ENCODE peak calls at places on chromosomes 13 and 19, in five cellular contexts. X is H1, U is fibroblast of lung, D is endothelial cell of umbilical vein, Z is H9. P is an unnamed sample.

GRCh38 chr19:51688665-51689571 is 4.2 kb upstream of the SPACA6 start:
- DNase-seq in X (no peak), U (peak; percentile 96), D (peak; percentile 92), Z (peak; percentile 87), P (no peak)

GRCh38 chr13:53238241-53238640 is 209.6 kb downstream of the OLFM4 start:
- DNase-seq in X (no peak), U (no peak), D (no peak), Z (peak; percentile 36), P (no peak)

GRCh38 chr13:112434032-112434431 is 57.9 kb downstream of the SPACA7 start:
- DNase-seq in X (no peak), U (no peak), D (no peak), Z (no peak), P (no peak)

GRCh38 chr19:5036733-5037681 is 68.1 kb downstream of the KDM4B start:
- DNase-seq in X (no peak), U (peak; percentile 47), D (peak; percentile 74), Z (no peak), P (no peak)

GRCh38 chr19:30229524-30230174 is 142.5 kb upstream of the ZNF536 start:
- DNase-seq in X (no peak), U (no peak), D (no peak), Z (no peak), P (no peak)

GRCh38 chr19:42480335-42481095 is 37.8 kb upstream of the CXCL17 start:
- DNase-seq in X (no peak), U (peak; percentile 18), D (no peak), Z (no peak), P (no peak)

GRCh38 chr13:110412132-110412912 is 105.2 kb downstream of the COL4A2 start:
- DNase-seq in X (peak; percentile 47), U (peak; percentile 100), D (peak; percentile 93), Z (peak; percentile 82), P (peak; percentile 69)

GRCh38 chr13:106523566-106523965 is 11.9 kb downstream of the EFNB2 start:
- DNase-seq in X (no peak), U (peak; percentile 58), D (peak; percentile 45), Z (no peak), P (no peak)

GRCh38 chr19:11539495-11540365 is 1.1 kb downstream of the CNN1 start:
- DNase-seq in X (no peak), U (peak; percentile 22), D (no peak), Z (no peak), P (no peak)
- H3K4me1 ChIP-seq in X (peaks cover 20% of the 10 kb centered on the region), U (peaks cover 16% of the 10 kb centered on the region), D (peaks cover 5% of the 10 kb centered on the region), Z (peaks cover 4% of the 10 kb centered on the region), P (peaks cover 3% of the 10 kb centered on the region)

GRCh38 chr19:18607222-18608101 is 863 bp upstream of the CRLF1 start:
- DNase-seq in X (no peak), U (no peak), D (no peak), Z (no peak), P (no peak)

GRCh38 chr19:18608102-18608804 is 1.7 kb upstream of the CRLF1 start:
- DNase-seq in X (no peak), U (no peak), D (no peak), Z (no peak), P (no peak)

GRCh38 chr19:18605546-18606280 is 886 bp downstream of the CRLF1 start:
- DNase-seq in X (no peak), U (no peak), D (no peak), Z (no peak), P (no peak)

GRCh38 chr19:18605196-18605545 is 1.4 kb downstream of the CRLF1 start:
- DNase-seq in X (no peak), U (no peak), D (no peak), Z (no peak), P (no peak)

GRCh38 chr19:18606281-18607221 is at the start of gene CRLF1:
- DNase-seq in X (no peak), U (no peak), D (no peak), Z (no peak), P (no peak)
- H3K9ac ChIP-seq in X (no peak within 1 kb of the TSS), U (no peak within 1 kb of the TSS), D (no peak within 1 kb of the TSS), Z (no peak within 1 kb of the TSS), P (no peak within 1 kb of the TSS)

GRCh38 chr13:114023716-114024602 is 50.1 kb upstream of the C13orf46 start:
- DNase-seq in X (no peak), U (no peak), D (no peak), Z (no peak), P (no peak)
- H4K20me1 ChIP-seq in X (peaks cover 6% of the 10 kb centered on the region), U (no peaks in the 10 kb centered on the region), D (no peaks in the 10 kb centered on the region), Z (no peaks in the 10 kb centered on the region), P (no peaks in the 10 kb centered on the region)

DNA sequence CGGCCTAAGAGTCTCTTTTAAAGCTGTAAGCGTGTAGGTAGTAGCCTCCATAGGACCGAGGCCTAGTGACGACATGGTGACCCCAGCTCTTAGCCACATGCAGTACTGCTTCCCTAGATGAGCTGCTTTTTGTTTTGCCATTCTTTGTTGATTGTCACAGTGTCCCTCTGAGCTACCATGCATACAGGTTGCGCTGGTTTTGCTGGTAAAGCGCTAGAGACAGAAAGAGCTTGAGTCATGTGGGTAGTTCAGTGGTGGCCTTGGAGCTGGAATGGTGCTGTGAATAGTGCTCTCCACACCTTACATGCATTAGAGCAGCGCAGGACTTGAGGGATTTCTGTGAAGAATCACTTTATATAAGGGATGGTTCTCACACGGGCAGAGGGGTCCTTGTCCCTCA is 5.1 kb downstream of the HNRNPM start:
- DNase-seq in X (no peak), U (no peak), D (no peak), Z (peak; percentile 41), P (no peak)
- H3K4me1 ChIP-seq in X (peaks cover 37% of the 10 kb centered on the region), U (peaks cover 10% of the 10 kb centered on the region), D (peaks cover 42% of the 10 kb centered on the region), Z (peaks cover 10% of the 10 kb centered on the region), P (peaks cover 31% of the 10 kb centered on the region)

GRCh38 chr19:47511681-47512080 is 3.2 kb downstream of the NAPA start:
- DNase-seq in X (no peak), U (no peak), D (no peak), Z (no peak), P (no peak)
- H3K9ac ChIP-seq in X (no peak overlapping the region), U (peak overlapping the region; percentile 39), D (no peak overlapping the region), Z (no peak overlapping the region), P (peak overlapping the region; percentile 99)

GRCh38 chr13:45472171-45472705 is 7.5 kb downstream of the COG3 start:
- DNase-seq in X (no peak), U (peak; percentile 50), D (no peak), Z (no peak), P (no peak)

GRCh38 chr13:45479661-45480060 is 14.9 kb downstream of the COG3 start:
- DNase-seq in X (no peak), U (no peak), D (no peak), Z (no peak), P (no peak)

GRCh38 chr13:45473627-45474026 is 8.9 kb downstream of the COG3 start:
- DNase-seq in X (no peak), U (no peak), D (no peak), Z (peak; percentile 37), P (no peak)

GRCh38 chr13:45474584-45475454 is 10.1 kb downstream of the COG3 start:
- DNase-seq in X (no peak), U (no peak), D (no peak), Z (no peak), P (no peak)
- H4K20me1 ChIP-seq in X (peaks cover 6% of the 10 kb centered on the region), U (no peaks in the 10 kb centered on the region), D (peaks cover 3% of the 10 kb centered on the region), Z (no peaks in the 10 kb centered on the region), P (peaks cover 6% of the 10 kb centered on the region)

DNA sequence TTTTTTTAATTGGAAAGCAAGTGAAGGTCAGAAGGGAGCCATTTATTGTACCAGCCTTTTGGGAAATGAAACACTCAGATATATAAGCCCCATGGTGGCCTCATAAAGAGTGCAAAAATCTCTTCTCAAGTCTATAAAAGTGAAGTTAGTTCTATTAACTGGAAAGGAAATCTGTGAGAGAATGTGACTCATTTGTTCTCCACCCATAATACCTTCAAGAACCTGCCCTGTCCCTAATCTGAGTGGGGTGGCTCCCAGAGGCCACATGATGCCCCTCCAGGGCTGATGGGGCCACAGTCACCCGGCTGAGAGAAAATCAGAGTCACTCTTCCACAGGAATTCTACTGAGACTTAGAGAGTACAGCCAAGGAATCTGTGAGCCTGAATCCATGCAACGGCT is 65.8 kb upstream of the SERP2 start:
- DNase-seq in X (no peak), U (no peak), D (no peak), Z (no peak), P (no peak)
- H3K4me1 ChIP-seq in X (peaks cover 10% of the 10 kb centered on the region), U (peaks cover 29% of the 10 kb centered on the region), D (peaks cover 29% of the 10 kb centered on the region), Z (peaks cover 6% of the 10 kb centered on the region), P (peaks cover 66% of the 10 kb centered on the region)

DNA sequence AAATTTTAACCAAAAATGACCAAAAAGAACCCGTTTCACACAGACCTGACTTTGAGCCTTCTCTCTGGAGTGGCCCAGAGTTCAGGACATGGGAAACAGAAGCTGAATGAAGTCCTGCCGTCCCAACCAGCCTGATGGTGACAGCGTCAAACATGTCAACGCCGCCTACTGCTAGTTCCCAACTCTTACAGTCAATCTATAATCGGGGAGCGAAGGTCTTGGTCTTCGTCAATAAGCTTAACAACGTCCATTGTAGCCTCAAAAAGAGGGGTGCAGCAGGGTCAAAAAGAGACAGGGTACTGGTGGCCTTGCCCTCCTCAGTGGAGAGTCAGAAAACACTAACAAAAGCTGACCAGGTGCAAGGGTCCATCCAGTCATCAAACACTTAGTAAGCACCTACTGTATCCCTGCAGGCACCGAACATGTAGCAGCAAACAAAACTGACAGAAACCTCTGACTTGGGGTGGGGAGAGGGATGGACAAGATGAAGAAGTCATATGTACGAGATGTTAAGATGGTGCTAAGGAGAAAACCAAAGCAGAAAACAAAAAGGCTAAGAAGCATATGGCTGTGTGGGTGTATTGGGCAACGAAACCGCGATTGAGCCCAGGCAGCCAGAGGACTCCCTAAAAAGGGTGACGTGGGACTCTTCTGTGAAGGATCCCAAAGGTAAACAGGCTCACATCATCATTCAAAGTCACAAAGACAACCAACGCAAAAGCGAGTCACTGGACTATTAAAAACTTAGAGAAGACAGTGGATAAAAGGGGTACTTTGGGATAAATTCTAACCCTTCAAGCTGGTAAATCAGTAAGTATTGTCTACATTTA is 12.0 kb downstream of the MLLT1 start:
- DNase-seq in X (no peak), U (no peak), D (no peak), Z (no peak), P (no peak)
- H3K9ac ChIP-seq in X (no peak overlapping the region), U (no peak overlapping the region), D (no peak overlapping the region), Z (no peak overlapping the region), P (no peak overlapping the region)

GRCh38 chr19:1828279-1829238 is 16.5 kb upstream of the ATP8B3 start:
- DNase-seq in X (no peak), U (no peak), D (no peak), Z (no peak), P (no peak)

GRCh38 chr19:1829958-1830357 is 17.9 kb upstream of the ATP8B3 start:
- DNase-seq in X (no peak), U (no peak), D (no peak), Z (no peak), P (no peak)

GRCh38 chr19:1830978-1831377 is 17.3 kb downstream of the REXO1 start:
- DNase-seq in X (no peak), U (no peak), D (no peak), Z (no peak), P (no peak)

GRCh38 chr19:1832046-1832663 is 16.1 kb downstream of the REXO1 start:
- DNase-seq in X (no peak), U (no peak), D (no peak), Z (no peak), P (no peak)

GRCh38 chr19:1830568-1830967 is 17.7 kb downstream of the REXO1 start:
- DNase-seq in X (no peak), U (no peak), D (no peak), Z (no peak), P (no peak)
- H4K20me1 ChIP-seq in X (peaks cover 14% of the 10 kb centered on the region), U (no peaks in the 10 kb centered on the region), D (no peaks in the 10 kb centered on the region), Z (peaks cover 4% of the 10 kb centered on the region), P (peaks cover 19% of the 10 kb centered on the region)

P was measured in keratinocyte.